ENCODE peak calls at places on chromosomes 4 and X, in five cellular contexts. B is PC-3; P is iPS DF 6.9; A is CD8-positive, alpha-beta memory T cell; C is thyroid gland. V is an unnamed sample. For H3K27me3, the result is how much of the 10 kb centered on the place peaks cover.

GRCh38 chr4:62912531-62912930 is 1496.7 kb downstream of the TECRL start:
- DNase-seq in B (peak), C (no peak), A (no peak), P (no peak), V (no peak)

GRCh38 chr4:7259039-7259438 is 66.7 kb downstream of the SORCS2 start:
- DNase-seq in P (no peak), A (no peak), C (no peak), B (no peak), V (no peak)

GRCh38 chr4:9832640-9833039 is 51.2 kb downstream of the DRD5 start:
- DNase-seq in P (no peak), C (no peak), B (no peak), A (no peak), V (no peak)

GRCh38 chr4:87081826-87082225 is 138.6 kb downstream of the KLHL8 start:
- DNase-seq in A (no peak), B (no peak), P (no peak), C (no peak), V (no peak)

GRCh38 chr4:6878451-6879059 is 31.1 kb upstream of the TBC1D14 start:
- DNase-seq in C (no peak), P (no peak), A (no peak), B (no peak), V (no peak)

GRCh38 chr4:82587826-82588225 is 26.0 kb upstream of the TMEM150C start:
- DNase-seq in C (no peak), A (no peak), P (no peak), B (no peak), V (no peak)

GRCh38 chr4:145230726-145231125 is 50.3 kb upstream of the OTUD4 start:
- DNase-seq in P (no peak), C (no peak), B (no peak), A (no peak), V (no peak)

GRCh38 chrX:97616883-97617510 is 733.3 kb downstream of the RPA4 start:
- DNase-seq in P (no peak), C (no peak), A (no peak), B (peak), V (peak)

GRCh38 chr4:25441519-25442117 is 64.6 kb downstream of the ANAPC4 start:
- DNase-seq in A (no peak), B (peak), C (peak), P (peak), V (no peak)

GRCh38 chr4:7647932-7648812 is 213.4 kb upstream of the PSAPL1 start:
- DNase-seq in C (no peak), A (no peak), P (no peak), B (peak), V (peak)

GRCh38 chrX:21374163-21374993 is at the start of gene CNKSR2:
- DNase-seq in A (peak), P (no peak), B (peak), C (peak), V (no peak)

GRCh38 chr4:27006247-27006603 is 145.6 kb downstream of the STIM2 start:
- DNase-seq in P (no peak), B (peak), C (no peak), A (no peak), V (no peak)

DNA sequence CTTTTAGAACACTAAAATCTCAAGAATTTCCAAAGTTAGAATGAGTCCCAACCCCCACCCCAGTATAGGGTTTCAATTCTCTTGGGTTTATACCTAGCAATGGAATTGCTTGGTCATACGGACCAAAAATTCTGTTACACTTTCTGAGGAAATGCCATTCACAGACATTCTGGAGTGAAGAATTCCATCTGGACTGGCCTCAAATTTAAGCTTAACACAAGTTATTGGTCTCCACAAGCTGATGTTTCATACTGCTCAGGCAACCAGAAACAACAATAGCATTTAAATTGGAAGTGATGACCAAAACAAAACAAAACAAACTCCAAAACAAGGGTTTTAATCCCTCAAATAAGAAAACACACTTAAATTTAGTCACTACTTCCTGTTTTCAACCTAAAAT is 51.1 kb downstream of the GPC4 start:
- DNase-seq in B (no peak), P (no peak), C (no peak), A (no peak), V (no peak)
- H3K27ac ChIP-seq in B (no peak), P (no peak), C (no peak), A (no peak), V (no peak)

DNA sequence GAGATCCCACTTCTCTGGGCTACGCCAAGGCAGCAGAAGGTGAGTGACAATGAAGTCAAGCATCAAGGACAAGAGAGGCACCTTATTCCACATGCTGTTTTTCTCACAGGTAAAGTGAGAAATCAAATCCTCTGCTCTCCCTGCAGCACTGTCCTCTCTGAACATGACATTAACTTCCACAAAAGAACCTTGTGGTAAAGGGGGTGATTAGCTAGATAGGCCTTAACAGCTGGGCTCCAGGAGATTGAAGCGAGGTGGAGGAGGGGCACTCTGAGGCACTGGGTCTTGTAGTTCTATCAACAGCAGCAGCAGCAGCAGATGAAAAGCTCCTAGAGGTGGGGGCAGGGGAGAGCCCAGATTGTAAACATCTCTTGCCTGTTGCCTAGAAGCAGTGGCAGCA is 96.8 kb upstream of the CXXC4 start:
- DNase-seq in C (no peak), P (peak), A (no peak), B (no peak), V (no peak)
- H3K4me3 ChIP-seq in C (no peak), P (no peak), A (no peak), B (no peak), V (no peak)

GRCh38 chrX:49972313-49972712 is 49.9 kb downstream of the CLCN5 start:
- DNase-seq in B (no peak), P (no peak), A (no peak), C (no peak), V (no peak)

GRCh38 chrX:49977319-49978090 is 55.1 kb downstream of the CLCN5 start:
- DNase-seq in B (no peak), A (no peak), C (no peak), P (no peak), V (no peak)

GRCh38 chrX:49976682-49977197 is 54.3 kb downstream of the CLCN5 start:
- DNase-seq in P (no peak), B (no peak), A (no peak), C (no peak), V (no peak)

GRCh38 chrX:49978191-49978590 is 55.8 kb downstream of the CLCN5 start:
- DNase-seq in C (no peak), B (no peak), A (no peak), P (no peak), V (no peak)
- H3K27me3 ChIP-seq in C (under half), B (under half), A (under half), P (under half), V (under half)

DNA sequence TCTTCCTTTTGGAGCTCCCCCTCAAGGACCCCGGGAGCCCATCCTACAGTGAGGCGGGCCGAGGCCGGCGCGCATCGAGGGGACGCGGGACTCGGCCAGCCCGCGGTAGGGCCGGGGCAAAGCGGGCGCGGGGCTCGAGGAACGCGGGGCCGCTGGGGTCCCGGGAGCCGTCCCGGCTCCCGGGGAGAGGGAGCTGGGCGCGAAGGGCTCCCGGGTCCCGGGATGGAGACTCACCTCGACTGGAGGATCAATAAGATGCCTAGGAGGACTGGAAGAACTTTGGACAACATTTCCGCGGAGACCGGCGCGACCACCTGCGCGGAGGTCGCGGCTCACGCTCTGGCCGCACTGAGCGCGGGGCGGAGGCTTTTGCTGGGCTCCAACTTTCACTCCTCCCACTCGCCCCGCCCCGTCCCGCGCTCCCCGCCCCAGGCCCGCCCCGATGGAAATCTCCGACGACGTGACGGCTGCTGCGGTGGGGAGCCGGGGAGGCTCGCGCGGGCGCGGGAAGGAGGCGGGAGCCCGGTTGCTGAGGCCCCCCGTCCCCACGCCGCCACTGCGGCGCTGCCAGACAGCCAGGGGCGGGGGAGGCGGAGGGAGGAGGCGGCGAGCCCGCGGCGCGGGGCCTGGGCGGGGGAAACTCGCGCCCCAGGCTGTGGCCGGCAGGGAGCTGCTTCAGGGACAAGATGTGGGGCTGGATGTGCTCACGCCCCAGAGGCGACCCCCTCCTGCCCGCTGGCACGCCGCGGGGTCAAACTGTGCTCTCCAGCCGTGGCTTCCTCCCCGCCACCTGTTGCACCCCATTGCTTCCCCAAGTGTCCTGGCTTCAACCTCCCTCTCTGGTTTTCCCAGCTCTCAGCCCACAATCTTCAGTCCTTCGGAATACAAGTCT is at the start of gene GABRE:
- DNase-seq in C (peak), P (no peak), B (no peak), A (no peak), V (no peak)
- H3K27ac ChIP-seq in C (peak), P (no peak), B (no peak), A (peak), V (peak)

DNA sequence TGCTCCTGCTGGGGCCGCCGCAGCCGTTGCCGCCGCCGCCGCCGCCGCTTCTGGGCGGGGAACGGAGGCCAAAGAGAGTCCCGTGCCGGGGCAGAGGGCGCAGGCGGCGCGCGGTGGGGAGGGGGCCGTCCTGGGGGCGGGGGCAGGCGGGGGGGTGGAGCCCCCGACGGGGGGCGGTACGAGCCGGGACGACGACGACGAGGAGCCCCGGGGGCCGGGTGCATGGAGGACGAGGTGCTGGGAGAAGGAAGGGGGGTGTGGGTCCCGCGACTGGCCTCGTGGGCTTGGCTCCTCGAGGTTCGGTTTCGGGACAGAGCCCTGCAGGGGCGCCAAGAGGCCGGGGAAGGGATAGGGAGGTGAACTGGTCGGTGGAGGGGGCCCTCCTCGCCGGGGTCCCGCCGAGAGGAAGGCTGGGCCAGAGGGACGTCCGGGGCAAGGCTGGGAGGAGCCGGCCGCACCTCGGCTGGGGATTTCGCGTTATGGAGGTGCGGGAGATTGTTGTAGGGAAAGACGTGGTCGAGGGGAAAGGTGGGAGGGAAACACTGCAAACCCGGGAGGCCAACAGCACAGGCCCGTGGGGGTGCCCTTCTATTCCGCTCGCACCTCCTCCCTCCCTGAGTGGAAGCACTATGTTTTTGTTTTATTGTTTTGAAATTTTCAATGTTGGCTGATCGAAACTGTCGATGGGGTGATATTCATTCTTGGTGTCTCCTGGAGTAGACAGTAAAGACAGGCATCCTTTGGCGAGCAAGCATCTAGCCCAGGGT is 1.9 kb downstream of the BCORL1 start:
- DNase-seq in B (no peak), C (peak), A (peak), P (no peak), V (no peak)
- H3K4me3 ChIP-seq in B (peak), C (no peak), A (no peak), P (peak), V (no peak)

GRCh38 chr4:93828830-93829530 is 427 bp downstream of the ATOH1 start:
- DNase-seq in A (no peak), P (no peak), C (peak), B (no peak), V (peak)
- H3K27me3 ChIP-seq in A (under half), P (under half), C (under half), B (half or more), V (half or more)

DNA sequence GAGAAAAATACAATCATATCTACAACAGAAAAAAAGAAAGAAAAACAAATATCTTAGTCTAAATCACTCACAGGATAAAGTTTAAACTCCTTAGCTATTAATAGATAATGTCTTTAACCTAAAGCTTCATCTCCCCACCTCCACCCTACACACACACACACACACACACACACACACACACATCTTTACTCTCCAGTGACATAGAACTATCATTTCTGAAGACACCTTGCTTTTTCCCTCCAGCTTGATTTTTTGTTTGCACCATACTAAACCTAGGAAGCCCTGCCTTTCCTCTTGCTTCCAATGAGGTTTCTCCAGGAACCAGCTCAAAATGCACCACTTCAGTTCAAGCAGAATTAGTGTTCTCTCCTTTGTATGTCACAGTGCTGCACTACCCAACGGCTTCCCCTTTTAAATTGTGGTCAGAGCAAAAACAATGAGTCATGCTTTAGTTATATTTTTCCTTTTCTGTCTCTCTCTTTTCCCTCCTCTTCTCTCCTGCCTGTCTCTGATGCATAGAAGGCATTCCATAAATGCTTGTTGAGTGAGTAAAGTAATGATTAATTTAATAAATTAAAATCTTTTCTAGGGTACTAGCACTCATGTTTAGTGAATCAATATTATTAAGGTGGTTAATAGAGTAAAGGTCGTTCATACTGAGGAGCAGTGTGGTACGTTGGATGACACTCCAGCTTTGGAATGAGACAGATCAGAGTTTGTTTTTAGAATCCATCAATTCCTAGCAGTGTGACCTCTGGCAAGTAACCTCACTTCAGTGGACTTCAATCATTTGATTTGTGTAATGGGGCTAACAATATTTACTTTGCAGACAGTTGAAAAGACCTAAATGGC is 5.9 kb downstream of the RTL3 start:
- DNase-seq in P (no peak), A (no peak), B (peak), C (no peak), V (no peak)
- H3K27ac ChIP-seq in P (no peak), A (no peak), B (peak), C (no peak), V (no peak)

DNA sequence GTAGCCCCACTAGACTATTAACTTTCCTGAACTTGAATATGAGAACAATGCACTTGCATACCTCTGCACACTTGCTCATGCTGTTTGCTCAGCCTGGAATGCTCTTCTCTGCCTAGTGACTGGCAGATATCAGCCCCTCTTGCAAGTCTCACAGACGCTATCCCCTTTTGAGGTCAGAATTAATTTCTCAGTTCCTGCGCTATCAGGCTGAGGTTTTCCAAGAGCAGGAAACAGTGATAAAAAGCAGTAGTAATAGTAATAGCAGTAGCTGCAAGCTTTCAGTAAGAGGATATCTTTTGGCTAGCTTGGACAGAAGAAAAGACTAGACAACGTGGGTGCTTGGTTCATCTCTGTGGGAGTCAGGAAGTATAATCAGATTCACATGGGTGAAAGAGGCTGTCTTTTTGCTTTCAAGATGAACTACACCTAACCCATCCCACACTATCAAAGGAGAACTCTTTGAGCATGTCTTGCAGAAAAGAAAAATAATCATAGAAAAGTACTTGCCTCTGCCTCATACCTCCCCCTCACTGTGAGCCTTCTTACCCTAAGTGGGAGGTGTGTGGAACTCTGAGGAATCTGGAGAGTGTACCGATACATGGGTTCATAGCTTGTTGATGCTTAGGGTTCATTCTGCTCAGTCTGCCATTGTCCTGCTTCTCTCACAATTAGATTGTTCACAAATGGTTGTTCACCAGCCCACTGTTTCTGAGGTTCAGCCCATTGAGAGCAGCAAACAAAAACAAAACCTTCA is 11.3 kb upstream of the DRP2 start:
- DNase-seq in P (no peak), C (peak), B (no peak), A (no peak), V (no peak)
- H3K4me3 ChIP-seq in P (no peak), C (no peak), B (no peak), A (no peak), V (no peak)

GRCh38 chrX:129934461-129934860 is 28.5 kb downstream of the UTP14A start:
- DNase-seq in A (no peak), P (no peak), B (no peak), C (no peak), V (no peak)
- H3K27me3 ChIP-seq in A (under half), P (under half), B (under half), C (under half), V (under half)

V was measured in RWPE2.